ENCODE peak calls at places on chromosomes 6 and 20, in six cellular contexts. One of them, this sample, is unnamed.

GRCh38 chr6:23775127-23775526 is 350.9 kb upstream of the NRSN1 start:
- DNase-seq in HepG2: no peak
- DNase-seq in HCT116: no peak
- DNase-seq in K562: no peak
- DNase-seq in SK-N-SH: no peak
- DNase-seq in H1: no peak
- DNase-seq in this sample: no peak

GRCh38 chr6:5180636-5181035 is 80.1 kb downstream of the LYRM4 start:
- DNase-seq in HCT116: no peak
- DNase-seq in H1: no peak
- DNase-seq in K562: no peak
- DNase-seq in SK-N-SH: no peak
- DNase-seq in HepG2: no peak
- DNase-seq in this sample: peak

GRCh38 chr6:168165373-168165772 is 86.4 kb upstream of the FRMD1 start:
- DNase-seq in H1: no peak
- DNase-seq in HepG2: no peak
- DNase-seq in K562: no peak
- DNase-seq in HCT116: no peak
- DNase-seq in SK-N-SH: no peak
- DNase-seq in this sample: no peak

GRCh38 chr20:1618954-1619550 is 757 bp downstream of the SIRPB1 start:
- DNase-seq in HepG2: peak
- DNase-seq in H1: no peak
- DNase-seq in HCT116: no peak
- DNase-seq in K562: no peak
- DNase-seq in SK-N-SH: no peak
- DNase-seq in this sample: no peak

GRCh38 chr20:25327521-25328235 is 63.0 kb downstream of the ABHD12 start:
- DNase-seq in SK-N-SH: no peak
- DNase-seq in K562: no peak
- DNase-seq in HCT116: no peak
- DNase-seq in HepG2: no peak
- DNase-seq in H1: no peak
- DNase-seq in this sample: no peak

GRCh38 chr20:59033093-59033492 is 958 bp upstream of the ATP5F1E start:
- DNase-seq in K562: no peak
- DNase-seq in SK-N-SH: no peak
- DNase-seq in HCT116: no peak
- DNase-seq in H1: no peak
- DNase-seq in HepG2: no peak
- DNase-seq in this sample: no peak

GRCh38 chr6:30683137-30683979 is 3.1 kb downstream of the PPP1R18 start:
- DNase-seq in K562: no peak
- DNase-seq in H1: no peak
- DNase-seq in SK-N-SH: no peak
- DNase-seq in HepG2: no peak
- DNase-seq in HCT116: no peak
- DNase-seq in this sample: no peak

GRCh38 chr6:31058128-31058894 is 48.0 kb downstream of the MUC22 start:
- DNase-seq in H1: no peak
- DNase-seq in K562: peak
- DNase-seq in SK-N-SH: peak
- DNase-seq in HepG2: peak
- DNase-seq in HCT116: peak
- DNase-seq in this sample: peak

GRCh38 chr6:15827492-15828255 is 164.8 kb upstream of the DTNBP1 start:
- DNase-seq in K562: no peak
- DNase-seq in HCT116: no peak
- DNase-seq in H1: no peak
- DNase-seq in SK-N-SH: no peak
- DNase-seq in HepG2: no peak
- DNase-seq in this sample: no peak

GRCh38 chr6:152189736-152190135 is 382.3 kb downstream of the ESR1 start:
- DNase-seq in K562: no peak
- DNase-seq in HepG2: no peak
- DNase-seq in SK-N-SH: no peak
- DNase-seq in H1: no peak
- DNase-seq in HCT116: no peak
- DNase-seq in this sample: no peak

GRCh38 chr6:137216875-137217553 is 2.2 kb downstream of the IFNGR1 start:
- DNase-seq in SK-N-SH: no peak
- DNase-seq in K562: no peak
- DNase-seq in H1: no peak
- DNase-seq in HepG2: peak
- DNase-seq in HCT116: no peak
- DNase-seq in this sample: no peak

GRCh38 chr20:2984028-2984501 is 59.4 kb upstream of the GNRH2 start:
- DNase-seq in SK-N-SH: no peak
- DNase-seq in HCT116: no peak
- DNase-seq in K562: no peak
- DNase-seq in HepG2: no peak
- DNase-seq in H1: no peak
- DNase-seq in this sample: no peak

GRCh38 chr6:151365233-151365632 is 26.1 kb downstream of the ZBTB2 start:
- DNase-seq in H1: no peak
- DNase-seq in HepG2: no peak
- DNase-seq in K562: no peak
- DNase-seq in SK-N-SH: no peak
- DNase-seq in HCT116: no peak
- DNase-seq in this sample: no peak

GRCh38 chr20:45924391-45925261 is 9.9 kb upstream of the PCIF1 start:
- DNase-seq in H1: no peak
- DNase-seq in HepG2: peak
- DNase-seq in K562: no peak
- DNase-seq in HCT116: no peak
- DNase-seq in SK-N-SH: no peak
- DNase-seq in this sample: no peak

GRCh38 chr20:25283221-25283951 is 35.5 kb downstream of the PYGB start:
- DNase-seq in K562: no peak
- DNase-seq in SK-N-SH: no peak
- DNase-seq in H1: no peak
- DNase-seq in HCT116: no peak
- DNase-seq in HepG2: no peak
- DNase-seq in this sample: no peak

GRCh38 chr6:156807795-156808194 is 30.6 kb downstream of the ARID1B start:
- DNase-seq in HepG2: no peak
- DNase-seq in K562: no peak
- DNase-seq in SK-N-SH: no peak
- DNase-seq in H1: no peak
- DNase-seq in HCT116: no peak
- DNase-seq in this sample: no peak

GRCh38 chr6:157050537-157051280 is 272.6 kb downstream of the TMEM242 start:
- DNase-seq in SK-N-SH: peak
- DNase-seq in HCT116: no peak
- DNase-seq in H1: no peak
- DNase-seq in K562: no peak
- DNase-seq in HepG2: no peak
- DNase-seq in this sample: no peak

GRCh38 chr6:105326216-105326615 is 76.7 kb downstream of the PREP start:
- DNase-seq in HCT116: peak
- DNase-seq in SK-N-SH: no peak
- DNase-seq in HepG2: peak
- DNase-seq in H1: no peak
- DNase-seq in K562: no peak
- DNase-seq in this sample: no peak

GRCh38 chr20:49676581-49677291 is 36.9 kb downstream of the B4GALT5 start:
- DNase-seq in HCT116: no peak
- DNase-seq in K562: peak
- DNase-seq in H1: no peak
- DNase-seq in SK-N-SH: no peak
- DNase-seq in HepG2: peak
- DNase-seq in this sample: no peak
- TF ChIP-seq JUND in HCT116: peak
- TF ChIP-seq JUND in K562: peak
- TF ChIP-seq JUND in H1: no peak
- TF ChIP-seq JUND in SK-N-SH: peak
- TF ChIP-seq JUND in HepG2: no peak
- TF ChIP-seq JUND in this sample: no peak

GRCh38 chr6:143700684-143701342 is 23.0 kb downstream of the PHACTR2 start:
- DNase-seq in K562: no peak
- DNase-seq in H1: no peak
- DNase-seq in HCT116: no peak
- DNase-seq in SK-N-SH: peak
- DNase-seq in HepG2: no peak
- DNase-seq in this sample: no peak
- TF ChIP-seq JUND in K562: no peak
- TF ChIP-seq JUND in H1: no peak
- TF ChIP-seq JUND in HCT116: no peak
- TF ChIP-seq JUND in SK-N-SH: no peak
- TF ChIP-seq JUND in HepG2: no peak
- TF ChIP-seq JUND in this sample: no peak

DNA sequence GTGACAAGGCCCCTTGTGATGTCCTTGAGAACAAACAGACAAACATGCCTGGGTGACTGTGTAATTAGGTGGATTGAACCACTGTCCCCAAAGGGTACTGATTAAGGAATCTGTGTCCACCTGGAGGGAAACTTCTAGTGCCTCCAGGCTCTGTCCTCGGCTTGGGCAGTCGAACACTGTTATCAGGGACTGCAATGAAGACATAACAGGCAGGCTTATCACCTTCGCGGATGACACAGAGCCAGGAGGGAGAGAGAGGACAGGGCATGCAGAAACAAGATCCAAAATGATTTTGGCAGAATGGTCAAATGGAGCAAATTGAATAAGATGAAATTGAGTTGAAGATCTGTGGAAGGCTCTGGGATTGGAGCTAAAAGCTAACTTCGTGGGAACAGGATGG is 60.9 kb upstream of the ZFAND3 start:
- DNase-seq in SK-N-SH: no peak
- DNase-seq in K562: no peak
- DNase-seq in H1: no peak
- DNase-seq in HCT116: no peak
- DNase-seq in HepG2: no peak
- DNase-seq in this sample: no peak
- TF ChIP-seq JUND in SK-N-SH: no peak
- TF ChIP-seq JUND in K562: no peak
- TF ChIP-seq JUND in H1: no peak
- TF ChIP-seq JUND in HCT116: no peak
- TF ChIP-seq JUND in HepG2: no peak
- TF ChIP-seq JUND in this sample: no peak

GRCh38 chr6:140541288-140541687 is 1166.8 kb upstream of the CITED2 start:
- DNase-seq in HepG2: no peak
- DNase-seq in H1: no peak
- DNase-seq in HCT116: no peak
- DNase-seq in SK-N-SH: no peak
- DNase-seq in K562: no peak
- DNase-seq in this sample: peak
- TF ChIP-seq JUND in HepG2: no peak
- TF ChIP-seq JUND in H1: no peak
- TF ChIP-seq JUND in HCT116: no peak
- TF ChIP-seq JUND in SK-N-SH: no peak
- TF ChIP-seq JUND in K562: no peak
- TF ChIP-seq JUND in this sample: no peak

GRCh38 chr20:37521091-37521771 is at the start of gene NNAT:
- DNase-seq in K562: no peak
- DNase-seq in H1: no peak
- DNase-seq in HCT116: no peak
- DNase-seq in SK-N-SH: peak
- DNase-seq in HepG2: no peak
- DNase-seq in this sample: no peak

GRCh38 chr20:37520417-37520751 is 666 bp upstream of the NNAT start:
- DNase-seq in HepG2: no peak
- DNase-seq in H1: no peak
- DNase-seq in K562: no peak
- DNase-seq in SK-N-SH: no peak
- DNase-seq in HCT116: no peak
- DNase-seq in this sample: no peak

GRCh38 chr20:37524221-37524700 is 3.2 kb downstream of the NNAT start:
- DNase-seq in HCT116: no peak
- DNase-seq in HepG2: no peak
- DNase-seq in H1: no peak
- DNase-seq in SK-N-SH: no peak
- DNase-seq in K562: peak
- DNase-seq in this sample: no peak

GRCh38 chr20:37523012-37523391 is 2.0 kb downstream of the NNAT start:
- DNase-seq in SK-N-SH: no peak
- DNase-seq in HCT116: no peak
- DNase-seq in H1: no peak
- DNase-seq in HepG2: no peak
- DNase-seq in K562: no peak
- DNase-seq in this sample: no peak

DNA sequence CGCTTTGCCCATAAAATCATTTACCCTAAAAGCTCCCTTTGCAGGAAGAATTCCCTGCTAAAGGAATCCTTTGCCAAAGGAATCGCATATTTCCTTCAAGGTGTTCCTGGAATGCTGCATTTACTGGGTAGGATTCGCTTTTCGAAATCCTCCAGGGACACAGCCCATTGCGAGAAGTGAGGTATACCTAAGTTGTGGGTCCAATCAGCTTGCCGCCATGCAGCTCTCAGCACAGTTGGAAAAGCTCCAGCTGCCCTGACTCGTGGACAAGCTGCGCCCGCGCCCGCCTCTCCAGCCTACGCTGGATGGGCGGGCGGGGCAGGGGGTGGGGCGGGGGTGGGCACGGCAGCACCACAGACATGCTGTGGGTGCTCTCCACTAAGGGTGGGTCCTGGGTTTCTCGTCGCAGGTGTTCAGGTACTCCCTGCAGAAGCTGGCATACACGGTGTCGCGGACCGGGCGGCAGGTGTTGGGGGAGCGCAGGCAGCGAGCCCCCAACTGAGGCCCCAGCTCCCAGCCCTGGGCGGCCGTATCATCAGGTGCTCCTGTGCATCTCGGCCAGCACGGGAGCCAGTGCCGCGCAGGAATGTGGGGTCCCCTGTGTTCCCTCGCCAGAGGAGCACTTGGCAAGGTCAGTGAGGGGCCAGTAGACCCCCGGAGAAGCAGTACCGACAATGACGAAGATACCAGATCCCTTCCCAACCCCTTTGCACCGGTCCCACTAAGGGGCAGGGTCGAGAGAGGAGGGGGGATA is 1.4 kb downstream of the NNAT start:
- DNase-seq in HepG2: no peak
- DNase-seq in K562: no peak
- DNase-seq in SK-N-SH: peak
- DNase-seq in H1: no peak
- DNase-seq in HCT116: no peak
- DNase-seq in this sample: no peak
- TF ChIP-seq JUND in HepG2: no peak
- TF ChIP-seq JUND in K562: no peak
- TF ChIP-seq JUND in SK-N-SH: no peak
- TF ChIP-seq JUND in H1: no peak
- TF ChIP-seq JUND in HCT116: no peak
- TF ChIP-seq JUND in this sample: no peak

This sample was measured in T47D.